ENCODE peak calls at places on chromosomes 16 and 17, in four cellular contexts. One of them, this sample, is unnamed.

GRCh38 chr16:66551362-66551761 is 1.0 kb upstream of the CKLF start:
- DNase-seq in heart left ventricle: no peak
- DNase-seq in transverse colon: peak
- DNase-seq in mammary epithelial cell: no peak
- DNase-seq in this sample: no peak

GRCh38 chr17:4180791-4181190 is 37.8 kb downstream of the CYB5D2 start:
- DNase-seq in mammary epithelial cell: no peak
- DNase-seq in heart left ventricle: no peak
- DNase-seq in transverse colon: no peak
- DNase-seq in this sample: peak

GRCh38 chr17:79026345-79027273 is 2.6 kb downstream of the C1QTNF1 start:
- DNase-seq in mammary epithelial cell: peak
- DNase-seq in transverse colon: peak
- DNase-seq in heart left ventricle: no peak
- DNase-seq in this sample: peak

GRCh38 chr16:17784073-17784472 is 313.3 kb upstream of the XYLT1 start:
- DNase-seq in mammary epithelial cell: peak
- DNase-seq in transverse colon: no peak
- DNase-seq in heart left ventricle: no peak
- DNase-seq in this sample: no peak

GRCh38 chr16:55239723-55240122 is 84.3 kb upstream of the IRX6 start:
- DNase-seq in heart left ventricle: no peak
- DNase-seq in mammary epithelial cell: no peak
- DNase-seq in transverse colon: no peak
- DNase-seq in this sample: no peak

GRCh38 chr17:5971969-5972368 is 98.2 kb upstream of the WSCD1 start:
- DNase-seq in mammary epithelial cell: no peak
- DNase-seq in transverse colon: no peak
- DNase-seq in heart left ventricle: no peak
- DNase-seq in this sample: no peak

GRCh38 chr17:74485012-74485743 is 18.7 kb downstream of the CD300A start:
- DNase-seq in mammary epithelial cell: no peak
- DNase-seq in transverse colon: no peak
- DNase-seq in heart left ventricle: no peak
- DNase-seq in this sample: no peak

GRCh38 chr17:80101946-80102706 is 745 bp downstream of the GAA start:
- DNase-seq in heart left ventricle: no peak
- DNase-seq in transverse colon: no peak
- DNase-seq in mammary epithelial cell: peak
- DNase-seq in this sample: peak

GRCh38 chr17:82400830-82401229 is 17.3 kb upstream of the HEXD start:
- DNase-seq in heart left ventricle: peak
- DNase-seq in transverse colon: peak
- DNase-seq in mammary epithelial cell: no peak
- DNase-seq in this sample: peak

GRCh38 chr16:19380316-19380715 is 37.4 kb upstream of the TMC5 start:
- DNase-seq in mammary epithelial cell: no peak
- DNase-seq in heart left ventricle: no peak
- DNase-seq in transverse colon: no peak
- DNase-seq in this sample: no peak

GRCh38 chr17:50045154-50045553 is 10.8 kb upstream of the ITGA3 start:
- DNase-seq in transverse colon: no peak
- DNase-seq in mammary epithelial cell: peak
- DNase-seq in heart left ventricle: no peak
- DNase-seq in this sample: no peak

GRCh38 chr17:62652251-62653001 is 25.0 kb downstream of the MRC2 start:
- DNase-seq in mammary epithelial cell: peak
- DNase-seq in transverse colon: peak
- DNase-seq in heart left ventricle: peak
- DNase-seq in this sample: peak

GRCh38 chr17:48427598-48427997 is 2.4 kb downstream of the SKAP1 start:
- DNase-seq in transverse colon: peak
- DNase-seq in heart left ventricle: no peak
- DNase-seq in mammary epithelial cell: no peak
- DNase-seq in this sample: no peak

GRCh38 chr17:65385726-65386125 is 175.7 kb downstream of the AXIN2 start:
- DNase-seq in mammary epithelial cell: no peak
- DNase-seq in transverse colon: no peak
- DNase-seq in heart left ventricle: no peak
- DNase-seq in this sample: no peak

GRCh38 chr17:37081287-37081686 is 132.5 kb downstream of the AATF start:
- DNase-seq in mammary epithelial cell: no peak
- DNase-seq in transverse colon: no peak
- DNase-seq in heart left ventricle: no peak
- DNase-seq in this sample: no peak

GRCh38 chr17:77282524-77283515 is 142.1 kb downstream of the SEC14L1 start:
- DNase-seq in heart left ventricle: no peak
- DNase-seq in transverse colon: peak
- DNase-seq in mammary epithelial cell: no peak
- DNase-seq in this sample: peak

GRCh38 chr16:14529010-14529669 is 100.9 kb downstream of the PARN start:
- DNase-seq in transverse colon: peak
- DNase-seq in heart left ventricle: peak
- DNase-seq in mammary epithelial cell: peak
- DNase-seq in this sample: peak

GRCh38 chr16:67563708-67564468 is 1.6 kb downstream of the CTCF start:
- DNase-seq in transverse colon: peak
- DNase-seq in heart left ventricle: no peak
- DNase-seq in mammary epithelial cell: peak
- DNase-seq in this sample: no peak

GRCh38 chr17:72425133-72425795 is 304.4 kb downstream of the SOX9 start:
- DNase-seq in mammary epithelial cell: no peak
- DNase-seq in heart left ventricle: no peak
- DNase-seq in transverse colon: no peak
- DNase-seq in this sample: no peak

GRCh38 chr17:41977991-41978390 is 11.4 kb downstream of the CNP start:
- DNase-seq in transverse colon: no peak
- DNase-seq in mammary epithelial cell: no peak
- DNase-seq in heart left ventricle: no peak
- DNase-seq in this sample: no peak

GRCh38 chr16:66874079-66874775 is 6.1 kb upstream of the PDP2 start:
- DNase-seq in heart left ventricle: no peak
- DNase-seq in mammary epithelial cell: peak
- DNase-seq in transverse colon: no peak
- DNase-seq in this sample: no peak

GRCh38 chr16:87207509-87207908 is 109.7 kb downstream of the C16orf95 start:
- DNase-seq in mammary epithelial cell: no peak
- DNase-seq in heart left ventricle: no peak
- DNase-seq in transverse colon: no peak
- DNase-seq in this sample: no peak

GRCh38 chr16:12584488-12585233 is 219.0 kb downstream of the CPPED1 start:
- DNase-seq in mammary epithelial cell: peak
- DNase-seq in heart left ventricle: no peak
- DNase-seq in transverse colon: no peak
- DNase-seq in this sample: no peak

GRCh38 chr17:34307110-34307509 is 12.1 kb upstream of the CCL8 start:
- DNase-seq in heart left ventricle: no peak
- DNase-seq in mammary epithelial cell: no peak
- DNase-seq in transverse colon: no peak
- DNase-seq in this sample: no peak

GRCh38 chr16:4767872-4768548 is 1.0 kb upstream of the ZNF500 start:
- DNase-seq in heart left ventricle: no peak
- DNase-seq in transverse colon: peak
- DNase-seq in mammary epithelial cell: peak
- DNase-seq in this sample: no peak

GRCh38 chr17:31416503-31416923 is 25.0 kb downstream of the RAB11FIP4 start:
- DNase-seq in mammary epithelial cell: no peak
- DNase-seq in heart left ventricle: no peak
- DNase-seq in transverse colon: no peak
- DNase-seq in this sample: no peak

GRCh38 chr17:6070280-6070894 is at the start of gene WSCD1:
- DNase-seq in transverse colon: peak
- DNase-seq in mammary epithelial cell: no peak
- DNase-seq in heart left ventricle: no peak
- DNase-seq in this sample: no peak

GRCh38 chr17:47188266-47188665 is 829 bp downstream of the CDC27 start:
- DNase-seq in mammary epithelial cell: peak
- DNase-seq in heart left ventricle: no peak
- DNase-seq in transverse colon: no peak
- DNase-seq in this sample: no peak

GRCh38 chr17:21089933-21090888 is 36.6 kb upstream of the DHRS7B start:
- DNase-seq in mammary epithelial cell: no peak
- DNase-seq in transverse colon: no peak
- DNase-seq in heart left ventricle: no peak
- DNase-seq in this sample: no peak

GRCh38 chr16:79580465-79581200 is 19.9 kb downstream of the MAF start:
- DNase-seq in mammary epithelial cell: no peak
- DNase-seq in heart left ventricle: no peak
- DNase-seq in transverse colon: no peak
- DNase-seq in this sample: no peak

GRCh38 chr17:48624544-48625501 is 1.3 kb downstream of the HOXB9 start:
- DNase-seq in heart left ventricle: no peak
- DNase-seq in mammary epithelial cell: no peak
- DNase-seq in transverse colon: peak
- DNase-seq in this sample: no peak

GRCh38 chr17:58351182-58351581 is 819 bp downstream of the SUPT4H1 start:
- DNase-seq in heart left ventricle: no peak
- DNase-seq in mammary epithelial cell: no peak
- DNase-seq in transverse colon: no peak
- DNase-seq in this sample: no peak

GRCh38 chr17:81322271-81323082 is 27.4 kb upstream of the SLC38A10 start:
- DNase-seq in heart left ventricle: no peak
- DNase-seq in transverse colon: no peak
- DNase-seq in mammary epithelial cell: no peak
- DNase-seq in this sample: no peak

GRCh38 chr17:74800531-74800930 is 24.4 kb upstream of the NAT9 start:
- DNase-seq in mammary epithelial cell: no peak
- DNase-seq in transverse colon: no peak
- DNase-seq in heart left ventricle: no peak
- DNase-seq in this sample: no peak

GRCh38 chr17:68562736-68563135 is 38.4 kb downstream of the FAM20A start:
- DNase-seq in heart left ventricle: no peak
- DNase-seq in mammary epithelial cell: no peak
- DNase-seq in transverse colon: no peak
- DNase-seq in this sample: no peak

GRCh38 chr17:74744714-74745547 is 3.5 kb upstream of the NHERF1 start:
- DNase-seq in heart left ventricle: peak
- DNase-seq in mammary epithelial cell: peak
- DNase-seq in transverse colon: peak
- DNase-seq in this sample: peak

GRCh38 chr16:50244504-50245416 is 21.6 kb upstream of the ADCY7 start:
- DNase-seq in heart left ventricle: no peak
- DNase-seq in mammary epithelial cell: no peak
- DNase-seq in transverse colon: no peak
- DNase-seq in this sample: no peak

GRCh38 chr17:61484174-61484573 is 32.0 kb downstream of the TBX4 start:
- DNase-seq in heart left ventricle: no peak
- DNase-seq in transverse colon: no peak
- DNase-seq in mammary epithelial cell: no peak
- DNase-seq in this sample: no peak

GRCh38 chr17:61487161-61487654 is 35.0 kb downstream of the TBX4 start:
- DNase-seq in mammary epithelial cell: no peak
- DNase-seq in transverse colon: no peak
- DNase-seq in heart left ventricle: no peak
- DNase-seq in this sample: no peak

GRCh38 chr17:61487668-61488595 is 35.7 kb downstream of the TBX4 start:
- DNase-seq in heart left ventricle: no peak
- DNase-seq in transverse colon: no peak
- DNase-seq in mammary epithelial cell: no peak
- DNase-seq in this sample: no peak

GRCh38 chr17:61485067-61485775 is 33.0 kb downstream of the TBX4 start:
- DNase-seq in mammary epithelial cell: peak
- DNase-seq in heart left ventricle: no peak
- DNase-seq in transverse colon: no peak
- DNase-seq in this sample: no peak

GRCh38 chr17:61486135-61487120 is 34.2 kb downstream of the TBX4 start:
- DNase-seq in heart left ventricle: no peak
- DNase-seq in transverse colon: no peak
- DNase-seq in mammary epithelial cell: no peak
- DNase-seq in this sample: no peak
- H3K27ac ChIP-seq in heart left ventricle: no peak
- H3K27ac ChIP-seq in transverse colon: no peak
- H3K27ac ChIP-seq in mammary epithelial cell: no peak
- H3K27ac ChIP-seq in this sample: no peak

GRCh38 chr17:38881600-38882191 is 11.8 kb downstream of the LASP1 start:
- DNase-seq in heart left ventricle: peak
- DNase-seq in transverse colon: peak
- DNase-seq in mammary epithelial cell: no peak
- DNase-seq in this sample: no peak

GRCh38 chr17:38885728-38886642 is 16.1 kb downstream of the LASP1 start:
- DNase-seq in heart left ventricle: no peak
- DNase-seq in transverse colon: no peak
- DNase-seq in mammary epithelial cell: no peak
- DNase-seq in this sample: no peak

GRCh38 chr17:38886643-38887010 is 16.8 kb downstream of the LASP1 start:
- DNase-seq in transverse colon: peak
- DNase-seq in heart left ventricle: no peak
- DNase-seq in mammary epithelial cell: no peak
- DNase-seq in this sample: no peak

GRCh38 chr17:38885044-38885727 is 15.3 kb downstream of the LASP1 start:
- DNase-seq in mammary epithelial cell: no peak
- DNase-seq in transverse colon: peak
- DNase-seq in heart left ventricle: no peak
- DNase-seq in this sample: no peak

GRCh38 chr17:38883592-38884526 is 14.0 kb downstream of the LASP1 start:
- DNase-seq in transverse colon: no peak
- DNase-seq in mammary epithelial cell: peak
- DNase-seq in heart left ventricle: peak
- DNase-seq in this sample: no peak
- TF ChIP-seq CTCF in transverse colon: no peak
- TF ChIP-seq CTCF in mammary epithelial cell: peak
- TF ChIP-seq CTCF in heart left ventricle: no peak
- TF ChIP-seq CTCF in this sample: no peak

GRCh38 chr17:7383742-7384488 is 3.0 kb downstream of the TNK1 start:
- DNase-seq in mammary epithelial cell: no peak
- DNase-seq in heart left ventricle: peak
- DNase-seq in transverse colon: peak
- DNase-seq in this sample: no peak
- H3K27ac ChIP-seq in mammary epithelial cell: no peak
- H3K27ac ChIP-seq in heart left ventricle: no peak
- H3K27ac ChIP-seq in transverse colon: peak
- H3K27ac ChIP-seq in this sample: peak

DNA sequence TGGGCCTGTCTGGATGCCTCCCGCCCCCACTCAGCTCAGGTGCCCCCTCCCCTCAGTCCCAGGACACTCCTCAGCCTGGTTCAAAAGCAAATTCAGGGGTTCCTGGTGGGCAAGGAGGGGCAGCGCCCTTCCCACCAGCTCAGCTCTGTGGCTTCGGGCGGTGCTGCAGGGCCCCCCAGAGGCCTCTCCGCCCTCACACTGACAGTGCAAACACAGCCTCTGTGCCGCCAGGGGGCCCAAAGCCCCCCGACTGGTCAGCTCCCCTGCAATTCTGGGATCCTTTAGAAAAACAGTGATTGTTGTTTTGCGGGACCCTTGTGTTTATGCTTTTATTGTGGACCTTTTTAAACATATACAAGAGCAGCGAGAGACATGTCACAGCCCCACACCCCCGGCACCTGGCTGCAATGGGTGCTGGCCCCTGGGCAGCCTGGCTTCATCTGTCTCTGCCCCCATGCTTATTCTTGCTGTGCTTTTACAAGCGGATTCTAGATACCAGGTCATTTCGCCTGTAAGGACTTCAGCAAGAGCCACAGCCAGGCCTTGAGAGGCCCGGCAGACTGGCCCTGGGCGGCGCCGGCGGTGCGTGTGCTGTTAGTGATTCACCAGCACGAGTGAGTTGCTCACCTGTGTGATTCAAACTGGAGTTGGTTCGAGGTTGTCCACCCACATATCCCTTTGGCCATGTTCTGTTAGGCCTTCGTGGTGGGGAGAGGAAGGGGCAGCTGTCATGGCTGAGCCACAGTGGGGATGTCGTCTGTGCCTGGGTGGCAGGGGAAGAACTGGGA is 21.2 kb downstream of the ZNF469 start:
- DNase-seq in mammary epithelial cell: peak
- DNase-seq in transverse colon: no peak
- DNase-seq in heart left ventricle: no peak
- DNase-seq in this sample: no peak
- TF ChIP-seq CTCF in mammary epithelial cell: no peak
- TF ChIP-seq CTCF in transverse colon: no peak
- TF ChIP-seq CTCF in heart left ventricle: no peak
- TF ChIP-seq CTCF in this sample: no peak